ENCODE peak calls at places on chromosomes 7 and 10, in seven cellular contexts. W is heart left ventricle; P is lower leg skin; K is cardiac fibroblast; E is PC-3; B is CD4-positive, alpha-beta T cell; N is spleen. A is an unnamed sample.

GRCh38 chr10:80131499-80131901 is 1.0 kb upstream of the PLAC9 start:
- DNase-seq in K (no peak), E (peak), N (no peak), W (no peak), P (no peak), B (no peak), A (no peak)

GRCh38 chr10:99775850-99776249 is 6.6 kb upstream of the ABCC2 start:
- DNase-seq in P (no peak), N (no peak), B (no peak), W (no peak), E (peak), K (peak), A (no peak)

GRCh38 chr7:45589061-45589460 is 14.9 kb downstream of the ADCY1 start:
- DNase-seq in E (peak), P (no peak), K (no peak), B (no peak), W (no peak), N (peak), A (no peak)

GRCh38 chr7:127758105-127758504 is 106.1 kb downstream of the SND1 start:
- DNase-seq in E (no peak), K (no peak), N (no peak), B (no peak), P (no peak), W (no peak), A (no peak)

GRCh38 chr10:12396567-12396966 is 47.2 kb downstream of the CAMK1D start:
- DNase-seq in N (no peak), E (no peak), P (no peak), K (no peak), W (no peak), B (no peak), A (no peak)

GRCh38 chr10:66381045-66381444 is 544.8 kb upstream of the LRRTM3 start:
- DNase-seq in P (no peak), E (no peak), K (no peak), N (no peak), B (no peak), W (no peak), A (no peak)

GRCh38 chr7:27611043-27611442 is 51.6 kb downstream of the HIBADH start:
- DNase-seq in W (no peak), N (no peak), E (peak), B (no peak), P (no peak), K (peak), A (no peak)

GRCh38 chr7:136976504-136977251 is 108.2 kb downstream of the CHRM2 start:
- DNase-seq in K (no peak), N (no peak), W (no peak), E (no peak), B (no peak), P (no peak), A (no peak)

GRCh38 chr10:22803201-22803895 is 89.0 kb upstream of the PIP4K2A start:
- DNase-seq in K (peak), N (no peak), W (no peak), E (peak), P (no peak), B (no peak), A (no peak)

GRCh38 chr10:22810643-22811254 is 96.4 kb upstream of the PIP4K2A start:
- DNase-seq in W (no peak), E (peak), B (no peak), N (no peak), P (no peak), K (no peak), A (no peak)

GRCh38 chr10:22807238-22807637 is 92.9 kb upstream of the PIP4K2A start:
- DNase-seq in K (no peak), B (no peak), N (no peak), W (no peak), P (no peak), E (no peak), A (no peak)

GRCh38 chr10:22801759-22802158 is 87.4 kb upstream of the PIP4K2A start:
- DNase-seq in E (no peak), W (no peak), P (no peak), N (no peak), K (no peak), B (no peak), A (no peak)

GRCh38 chr10:22805304-22805703 is 90.9 kb upstream of the PIP4K2A start:
- DNase-seq in N (no peak), E (peak), W (no peak), K (peak), B (no peak), P (peak), A (no peak)
- TF ChIP-seq CTCF in N (no peak), E (peak), W (no peak), K (no peak), B (no peak), P (no peak), A (no peak)

GRCh38 chr7:158774916-158775315 is 54.4 kb downstream of the ESYT2 start:
- DNase-seq in B (no peak), W (no peak), P (no peak), E (no peak), K (no peak), N (no peak), A (no peak)

GRCh38 chr7:158777793-158778192 is 51.5 kb downstream of the ESYT2 start:
- DNase-seq in B (no peak), N (no peak), K (no peak), W (no peak), E (no peak), P (no peak), A (no peak)

GRCh38 chr7:158776474-158776873 is 52.8 kb downstream of the ESYT2 start:
- DNase-seq in E (no peak), W (no peak), P (no peak), K (no peak), N (no peak), B (no peak), A (no peak)

GRCh38 chr7:158771213-158771817 is 58.0 kb downstream of the ESYT2 start:
- DNase-seq in N (no peak), W (no peak), B (no peak), E (no peak), K (no peak), P (no peak), A (no peak)

GRCh38 chr7:158772916-158773315 is 56.4 kb downstream of the ESYT2 start:
- DNase-seq in E (no peak), W (no peak), B (no peak), P (no peak), N (no peak), K (no peak), A (no peak)
- TF ChIP-seq CTCF in E (peak), W (no peak), B (no peak), P (no peak), N (peak), K (no peak), A (no peak)

GRCh38 chr7:34675749-34676374 is 17.8 kb downstream of the NPSR1 start:
- DNase-seq in W (no peak), P (no peak), N (no peak), B (no peak), K (peak), E (peak), A (no peak)
- TF ChIP-seq CTCF in W (peak), P (no peak), N (peak), B (no peak), K (peak), E (peak), A (peak)

GRCh38 chr7:158947627-158948026 is 91.3 kb downstream of the DYNC2I1 start:
- DNase-seq in W (no peak), K (no peak), B (no peak), N (no peak), E (no peak), P (no peak), A (no peak)

GRCh38 chr7:158946329-158946728 is 90.0 kb downstream of the DYNC2I1 start:
- DNase-seq in K (no peak), B (no peak), W (no peak), P (no peak), N (no peak), E (no peak), A (no peak)

GRCh38 chr7:158949359-158949758 is 93.0 kb downstream of the DYNC2I1 start:
- DNase-seq in N (no peak), W (no peak), K (no peak), P (no peak), B (no peak), E (no peak), A (no peak)

GRCh38 chr7:158946771-158947170 is 90.4 kb downstream of the DYNC2I1 start:
- DNase-seq in E (no peak), W (no peak), N (no peak), K (no peak), P (no peak), B (no peak), A (no peak)

GRCh38 chr7:158948376-158948775 is 92.0 kb downstream of the DYNC2I1 start:
- DNase-seq in B (no peak), P (no peak), W (no peak), E (no peak), N (no peak), K (no peak), A (no peak)
- TF ChIP-seq CTCF in B (no peak), P (no peak), W (no peak), E (no peak), N (no peak), K (no peak), A (no peak)

DNA sequence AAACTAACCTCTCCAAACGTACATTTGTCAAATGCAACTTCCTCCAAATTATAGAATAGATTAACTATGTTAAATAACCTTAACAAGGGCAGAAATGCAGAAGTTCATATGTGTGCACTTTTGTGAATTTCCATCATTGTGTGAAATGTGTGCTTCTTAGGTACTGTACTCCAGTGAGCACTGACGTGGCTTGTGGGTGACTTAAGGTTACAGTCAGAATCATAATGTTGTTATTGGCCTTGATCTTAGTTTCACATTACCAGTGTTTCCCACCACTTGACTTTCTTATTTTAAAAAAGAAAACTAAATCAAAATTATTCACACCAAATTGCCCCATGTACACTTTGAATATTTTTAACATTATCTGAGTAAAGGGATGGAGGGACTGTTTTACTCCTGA is 155.1 kb upstream of the FZD8 start:
- DNase-seq in W (no peak), N (no peak), B (no peak), P (no peak), E (no peak), K (no peak), A (no peak)
- TF ChIP-seq CTCF in W (no peak), N (no peak), B (no peak), P (no peak), E (no peak), K (no peak), A (no peak)

GRCh38 chr7:22111661-22112060 is 166.0 kb upstream of the CDCA7L start:
- DNase-seq in P (no peak), W (no peak), N (no peak), E (no peak), B (no peak), K (no peak), A (no peak)

GRCh38 chr7:22110881-22111280 is 165.2 kb upstream of the CDCA7L start:
- DNase-seq in P (no peak), N (no peak), B (no peak), E (no peak), W (no peak), K (no peak), A (no peak)

GRCh38 chr7:22110227-22110839 is 164.6 kb upstream of the CDCA7L start:
- DNase-seq in K (peak), W (peak), P (peak), E (peak), N (no peak), B (peak), A (peak)

GRCh38 chr7:22108151-22108845 is 162.6 kb upstream of the CDCA7L start:
- DNase-seq in P (no peak), W (no peak), K (no peak), N (no peak), E (no peak), B (no peak), A (no peak)

DNA sequence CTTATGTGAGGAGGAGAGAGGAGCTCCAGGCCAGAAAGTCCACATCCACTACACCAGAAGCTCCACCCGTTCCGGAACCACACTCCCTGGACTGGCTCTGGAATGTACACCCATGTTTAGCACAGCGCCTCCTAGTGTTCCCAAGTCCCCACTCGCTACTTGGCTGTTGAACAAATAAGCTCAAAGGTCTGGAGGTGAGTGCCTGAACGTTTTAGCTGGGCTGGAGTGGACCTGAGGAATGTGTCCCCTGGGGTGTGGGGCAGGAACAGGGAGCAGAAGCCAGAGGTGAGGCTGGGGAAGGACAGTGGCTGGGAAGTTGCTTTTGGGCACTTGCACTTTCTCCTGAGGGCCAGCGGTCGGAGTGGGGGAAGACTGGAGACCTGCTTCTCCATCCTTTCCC is 164.1 kb upstream of the CDCA7L start:
- DNase-seq in E (peak), B (no peak), P (no peak), W (no peak), K (peak), N (no peak), A (peak)
- TF ChIP-seq CTCF in E (no peak), B (no peak), P (no peak), W (no peak), K (peak), N (no peak), A (peak)

DNA sequence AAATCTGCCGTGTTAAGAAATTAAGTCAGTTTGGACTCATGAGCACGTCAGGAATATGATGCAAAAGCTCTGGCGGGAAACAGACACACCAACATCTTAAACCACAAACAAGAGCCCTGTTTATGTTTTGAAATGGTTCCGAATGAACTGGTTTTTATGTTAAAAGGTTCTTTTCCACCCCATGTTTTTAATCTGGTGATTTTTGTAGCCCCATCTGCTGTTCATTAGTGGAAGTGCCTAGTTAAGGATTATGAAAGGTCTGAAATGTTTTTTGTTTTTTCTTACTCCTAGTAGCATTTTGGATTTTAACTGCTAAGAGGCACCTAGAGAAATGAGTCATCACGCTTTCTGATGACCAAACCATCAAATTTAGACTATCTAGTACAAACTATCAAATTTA is 404.1 kb upstream of the MKI67 start:
- DNase-seq in N (no peak), P (no peak), B (no peak), K (peak), E (no peak), W (no peak), A (no peak)
- TF ChIP-seq CTCF in N (peak), P (no peak), B (no peak), K (peak), E (peak), W (peak), A (peak)

DNA sequence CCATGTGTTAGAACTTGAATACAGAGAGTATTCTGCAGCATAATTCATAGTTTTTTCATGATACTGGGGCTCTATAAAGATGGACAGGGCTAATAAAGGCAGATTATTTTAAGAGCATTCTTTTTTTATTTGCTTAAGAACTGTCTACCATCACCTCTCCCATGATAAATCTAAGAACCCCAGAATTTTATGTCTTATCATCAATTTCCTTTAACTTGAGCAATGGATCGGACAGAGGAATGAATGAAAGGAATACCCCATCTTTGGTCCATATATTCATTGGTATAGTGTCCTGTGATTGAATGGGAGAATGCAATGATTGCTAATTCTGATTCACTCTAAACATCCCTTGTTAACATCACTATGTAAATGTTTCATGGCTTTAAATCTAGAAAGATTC is 946.3 kb upstream of the LRRN3 start:
- DNase-seq in N (no peak), B (no peak), W (no peak), P (no peak), E (no peak), K (no peak), A (no peak)
- TF ChIP-seq CTCF in N (no peak), B (no peak), W (no peak), P (no peak), E (no peak), K (no peak), A (no peak)

GRCh38 chr10:33335800-33336605 is 1.5 kb upstream of the NRP1 start:
- DNase-seq in B (no peak), P (peak), E (peak), W (peak), N (peak), K (peak), A (no peak)

GRCh38 chr10:33336606-33337334 is 2.3 kb upstream of the NRP1 start:
- DNase-seq in K (peak), W (peak), N (peak), E (peak), B (no peak), P (no peak), A (peak)

GRCh38 chr10:33335550-33335799 is 1.0 kb upstream of the NRP1 start:
- DNase-seq in P (no peak), K (peak), W (no peak), B (no peak), N (no peak), E (peak), A (no peak)

GRCh38 chr10:33334839-33335549 is 527 bp upstream of the NRP1 start:
- DNase-seq in B (no peak), N (peak), P (peak), K (peak), E (peak), W (peak), A (peak)

DNA sequence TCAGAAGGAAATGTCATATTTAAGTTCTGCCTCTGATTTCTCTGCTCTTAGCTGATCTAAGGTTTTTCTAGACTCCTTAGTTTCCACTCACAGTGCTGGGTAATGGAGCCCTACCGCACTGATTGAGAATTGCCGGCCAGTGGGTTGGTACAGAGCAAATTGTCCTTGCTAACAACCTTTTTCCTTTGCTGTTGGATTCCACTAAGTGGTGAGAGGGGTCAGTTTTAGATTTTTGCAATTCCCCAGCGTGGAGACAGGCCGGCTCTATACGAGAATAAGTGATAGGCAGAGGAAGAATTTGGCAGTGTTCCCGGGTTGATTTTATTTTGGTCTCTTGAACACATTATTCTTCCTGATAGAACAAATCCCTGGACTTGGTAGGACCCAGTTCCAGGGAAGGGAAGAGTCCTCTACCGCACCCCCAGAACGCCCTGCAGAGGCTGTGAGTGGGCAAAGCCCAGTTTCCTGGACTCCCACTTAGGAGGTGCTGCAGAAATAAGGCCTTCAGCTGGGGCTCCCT is 2.9 kb upstream of the NRP1 start:
- DNase-seq in P (no peak), E (peak), N (no peak), W (peak), B (no peak), K (peak), A (no peak)
- TF ChIP-seq CTCF in P (no peak), E (no peak), N (peak), W (no peak), B (no peak), K (peak), A (no peak)

A was measured in HL-60.